ENCODE peak calls at places on chromosome 1, in four cellular contexts. Y is tibial artery, U is Calu3, A is hepatic stellate cell. C is an unnamed sample.

GRCh38 chr1:151905070-151905442 is 4.3 kb downstream of the THEM4 start:
- DNase-seq in Y (no peak), U (no peak), A (no peak), C (peak; percentile 69)

GRCh38 chr1:207327994-207328393 is 6.5 kb downstream of the CD55 start:
- DNase-seq in Y (no peak), U (no peak), A (no peak), C (no peak)

GRCh38 chr1:40508375-40509341 is at the start of gene EXO5:
- DNase-seq in Y (peak; percentile 87), U (peak; percentile 78), A (peak; percentile 70), C (peak; percentile 86)

GRCh38 chr1:183022202-183023145 is 746 bp upstream of the LAMC1 start:
- DNase-seq in Y (peak; percentile 96), U (peak; percentile 74), A (peak; percentile 88), C (peak; percentile 84)

GRCh38 chr1:245441699-245442098 is 286.9 kb downstream of the KIF26B start:
- DNase-seq in Y (no peak), U (no peak), A (peak; percentile 22), C (no peak)

GRCh38 chr1:93878501-93878888 is 511 bp downstream of the DNTTIP2 start:
- DNase-seq in Y (no peak), U (peak; percentile 63), A (peak; percentile 25), C (peak; percentile 80)

GRCh38 chr1:234878288-234878687 is 250.3 kb downstream of the TOMM20 start:
- DNase-seq in Y (no peak), U (no peak), A (no peak), C (peak; percentile 61)

GRCh38 chr1:226248091-226248490 is 24.6 kb downstream of the MIXL1 start:
- DNase-seq in Y (no peak), U (no peak), A (no peak), C (no peak)

GRCh38 chr1:88124614-88125013 is 559.5 kb upstream of the PKN2 start:
- DNase-seq in Y (no peak), U (no peak), A (no peak), C (no peak)

GRCh38 chr1:241457421-241457820 is 62.1 kb downstream of the FH start:
- DNase-seq in Y (no peak), U (no peak), A (no peak), C (no peak)

GRCh38 chr1:175750366-175751111 is 7.1 kb upstream of the TNR start:
- DNase-seq in Y (peak; percentile 59), U (no peak), A (no peak), C (no peak)

GRCh38 chr1:226632922-226633351 is 84.4 kb downstream of the STUM start:
- DNase-seq in Y (peak; percentile 60), U (no peak), A (no peak), C (peak; percentile 36)

GRCh38 chr1:100543640-100544039 is 5.7 kb downstream of the GPR88 start:
- DNase-seq in Y (no peak), U (peak; percentile 19), A (no peak), C (no peak)

GRCh38 chr1:165383067-165383466 is 26.6 kb upstream of the LMX1A start:
- DNase-seq in Y (peak; percentile 88), U (no peak), A (no peak), C (no peak)

GRCh38 chr1:192903142-192903541 is 94.3 kb downstream of the RGS2 start:
- DNase-seq in Y (no peak), U (no peak), A (no peak), C (no peak)

C was measured in upper lobe of left lung.